ENCODE peak calls at places on chromosomes 13 and 19, in four cellular contexts. E is cardiac fibroblast, G is T-helper 9 cell, J is left ventricle myocardium inferior. B is an unnamed sample.

GRCh38 chr19:15129856-15130580 is 22.8 kb downstream of the SYDE1 start:
- DNase-seq in E (no peak), G (no peak), J (no peak), B (no peak)

GRCh38 chr13:95275322-95276118 is 25.7 kb downstream of the ABCC4 start:
- DNase-seq in E (peak), G (no peak), J (no peak), B (no peak)

GRCh38 chr19:53646144-53646543 is 14.3 kb downstream of the DPRX start:
- DNase-seq in E (no peak), G (no peak), J (no peak), B (no peak)

GRCh38 chr19:10543420-10544241 is at the start of gene ATG4D:
- DNase-seq in E (peak), G (peak), J (peak), B (peak)

GRCh38 chr19:50315773-50316448 is 13.3 kb downstream of the KCNC3 start:
- DNase-seq in E (no peak), G (no peak), J (no peak), B (no peak)

GRCh38 chr13:55199132-55199531 is 1941.6 kb upstream of the PRR20A start:
- DNase-seq in E (no peak), G (no peak), J (no peak), B (no peak)

GRCh38 chr13:101406787-101407186 is 9.5 kb downstream of the NALCN start:
- DNase-seq in E (no peak), G (no peak), J (no peak), B (no peak)

GRCh38 chr19:7915250-7916136 is 863 bp downstream of the TGFBR3L start:
- DNase-seq in E (no peak), G (no peak), J (no peak), B (no peak)